ENCODE peak calls at places on chromosomes 2 and 18, in six cellular contexts. Z is NCI-H1417, I is hypothalamus, L is foreskin keratinocyte, C is T-helper 2 cell, A is iris pigment epithelial cell. X is an unnamed sample.

GRCh38 chr18:9348766-9349165 is 14.2 kb downstream of the TWSG1 start:
- DNase-seq in Z (no peak), C (no peak), L (no peak), I (no peak), A (peak; percentile 55), X (no peak)

GRCh38 chr2:226721541-226721940 is 78.1 kb downstream of the IRS1 start:
- DNase-seq in I (no peak), C (no peak), L (no peak), A (peak; percentile 50), Z (no peak), X (peak; percentile 26)

GRCh38 chr2:239561448-239562001 is 160.7 kb upstream of the HDAC4 start:
- DNase-seq in A (peak; percentile 64), L (no peak), Z (no peak), C (no peak), I (no peak), X (peak; percentile 81)

GRCh38 chr2:240810621-240811020 is 9.4 kb downstream of the KIF1A start:
- DNase-seq in Z (no peak), I (no peak), C (no peak), L (no peak), A (no peak), X (no peak)

GRCh38 chr2:100949377-100949776 is 52.7 kb upstream of the RPL31 start:
- DNase-seq in L (no peak), I (no peak), A (no peak), C (no peak), Z (no peak), X (no peak)

GRCh38 chr2:71882949-71883472 is 264.7 kb downstream of the CYP26B1 start:
- DNase-seq in A (peak; percentile 94), I (peak; percentile 53), L (peak; percentile 41), Z (no peak), C (no peak), X (peak; percentile 79)

GRCh38 chr18:621181-621580 is 24.4 kb downstream of the CLUL1 start:
- DNase-seq in Z (no peak), L (no peak), C (no peak), I (no peak), A (peak; percentile 42), X (no peak)

GRCh38 chr2:54572636-54573531 is 116.8 kb downstream of the SPTBN1 start:
- DNase-seq in Z (no peak), A (peak; percentile 81), I (no peak), L (peak; percentile 63), C (peak; percentile 64), X (no peak)

GRCh38 chr2:14750433-14750832 is 117.9 kb downstream of the LRATD1 start:
- DNase-seq in I (no peak), C (no peak), L (no peak), A (no peak), Z (no peak), X (no peak)

GRCh38 chr18:75124967-75125358 is 84.0 kb downstream of the PTGR3 start:
- DNase-seq in A (no peak), Z (no peak), L (no peak), C (no peak), I (no peak), X (no peak)

GRCh38 chr18:75176849-75177248 is 32.1 kb downstream of the PTGR3 start:
- DNase-seq in L (no peak), I (no peak), Z (no peak), A (no peak), C (no peak), X (no peak)

GRCh38 chr18:39586696-39587095 is 2021.1 kb upstream of the CELF4 start:
- DNase-seq in C (no peak), Z (no peak), A (no peak), L (no peak), I (no peak), X (no peak)

GRCh38 chr2:236352761-236353593 is 88.8 kb upstream of the ASB18 start:
- DNase-seq in I (no peak), C (no peak), L (peak; percentile 2), Z (peak; percentile 45), A (peak; percentile 21), X (peak; percentile 58)

X was measured in tibial nerve.